ENCODE peak calls at places on chromosomes 12 and 14, in five cellular contexts. F is fibroblast of the aortic adventitia, N is fibroblast of mammary gland, U is upper lobe of right lung, O is tibial nerve. A is an unnamed sample.

GRCh38 chr12:126191037-126191891 is 1126.0 kb downstream of the AACS start:
- DNase-seq in N (no peak), F (peak), O (no peak), U (no peak), A (no peak)

GRCh38 chr14:102778616-102779351 is 1.5 kb downstream of the TRAF3 start:
- DNase-seq in U (no peak), O (no peak), N (no peak), F (peak), A (no peak)

GRCh38 chr14:83255015-83255726 is 1721.5 kb upstream of the SEL1L start:
- DNase-seq in U (no peak), O (no peak), N (peak), F (no peak), A (no peak)

GRCh38 chr12:107660230-107660629 is 25.4 kb upstream of the PWP1 start:
- DNase-seq in N (no peak), O (no peak), F (peak), U (no peak), A (no peak)

GRCh38 chr14:68638817-68639517 is 153.9 kb downstream of the ZFP36L1 start:
- DNase-seq in U (peak), N (no peak), O (no peak), F (no peak), A (no peak)

GRCh38 chr12:113298861-113299545 is 35.9 kb downstream of the SLC8B1 start:
- DNase-seq in O (peak), U (no peak), F (no peak), N (no peak), A (peak)

GRCh38 chr12:10365716-10366433 is 24.0 kb downstream of the KLRK1 start:
- DNase-seq in F (peak), N (no peak), O (no peak), U (no peak), A (no peak)

GRCh38 chr14:59570122-59570521 is 6.5 kb downstream of the CCDC175 start:
- DNase-seq in F (no peak), O (no peak), N (no peak), U (no peak), A (no peak)

GRCh38 chr12:114440450-114441383 is 34.8 kb upstream of the TBX5 start:
- DNase-seq in N (no peak), U (no peak), O (no peak), F (no peak), A (no peak)

GRCh38 chr12:132219323-132219722 is 75.1 kb downstream of the NOC4L start:
- DNase-seq in U (peak), N (no peak), O (no peak), F (no peak), A (no peak)

GRCh38 chr12:132079190-132079589 is 64.9 kb downstream of the DDX51 start:
- DNase-seq in O (no peak), N (no peak), F (no peak), U (no peak), A (no peak)

GRCh38 chr12:85568395-85569103 is 267.7 kb downstream of the RASSF9 start:
- DNase-seq in N (no peak), O (no peak), U (no peak), F (no peak), A (no peak)

GRCh38 chr12:106299193-106299794 is 3.2 kb upstream of the TCP11L2 start:
- DNase-seq in N (no peak), U (no peak), F (peak), O (no peak), A (no peak)

GRCh38 chr14:80206351-80206750 is 5.0 kb downstream of the DIO2 start:
- DNase-seq in O (no peak), U (no peak), F (no peak), N (no peak), A (no peak)

GRCh38 chr12:67018105-67018504 is 251.1 kb upstream of the CAND1 start:
- DNase-seq in N (no peak), O (no peak), U (no peak), F (no peak), A (no peak)

GRCh38 chr14:85575617-85575898 is 45.6 kb downstream of the FLRT2 start:
- DNase-seq in F (no peak), O (no peak), U (no peak), N (no peak), A (no peak)

GRCh38 chr14:104936361-104937155 is 11.9 kb downstream of the PLD4 start:
- DNase-seq in U (peak), O (no peak), N (no peak), F (no peak), A (no peak)

GRCh38 chr12:126084480-126084879 is 1019.2 kb downstream of the AACS start:
- DNase-seq in O (no peak), F (peak), N (no peak), U (no peak), A (no peak)

GRCh38 chr12:99110212-99110611 is 465.1 kb downstream of the APAF1 start:
- DNase-seq in U (no peak), O (no peak), N (no peak), F (no peak), A (no peak)

GRCh38 chr12:132278421-132279183 is 50.8 kb downstream of the GALNT9 start:
- DNase-seq in O (no peak), F (no peak), N (no peak), U (no peak), A (peak)

GRCh38 chr12:81089412-81089811 is 11.5 kb downstream of the ACSS3 start:
- DNase-seq in F (no peak), N (no peak), U (no peak), O (no peak), A (no peak)

GRCh38 chr12:130139971-130140547 is 22.2 kb upstream of the FZD10 start:
- DNase-seq in N (no peak), O (no peak), U (no peak), F (no peak), A (no peak)

GRCh38 chr14:79337761-79338160 is 873.5 kb downstream of the DIO2 start:
- DNase-seq in F (no peak), U (no peak), O (no peak), N (no peak), A (no peak)

GRCh38 chr12:124632510-124632909 is 65.1 kb upstream of the NCOR2 start:
- DNase-seq in O (no peak), U (no peak), N (no peak), F (peak), A (no peak)

GRCh38 chr12:46073321-46073720 is 82.9 kb upstream of the SCAF11 start:
- DNase-seq in O (no peak), F (no peak), U (no peak), N (no peak), A (no peak)

GRCh38 chr12:112551681-112552080 is 132.9 kb downstream of the PTPN11 start:
- DNase-seq in F (no peak), U (no peak), O (no peak), N (no peak), A (no peak)

GRCh38 chr12:42332301-42332894 is 6.4 kb downstream of the PPHLN1 start:
- DNase-seq in F (peak), N (peak), U (no peak), O (peak), A (no peak)

GRCh38 chr12:130978785-130979184 is 25.1 kb downstream of the ADGRD1 start:
- DNase-seq in U (peak), N (peak), F (no peak), O (peak), A (no peak)

GRCh38 chr12:5102261-5102789 is 58.6 kb downstream of the KCNA5 start:
- DNase-seq in F (peak), U (no peak), N (peak), O (no peak), A (no peak)

GRCh38 chr12:128817115-128818015 is 6.4 kb downstream of the SLC15A4 start:
- DNase-seq in F (peak), U (no peak), N (peak), O (no peak), A (peak)

GRCh38 chr12:56120158-56120846 is 2.2 kb downstream of the ZC3H10 start:
- DNase-seq in O (no peak), U (no peak), F (no peak), N (peak), A (no peak)

GRCh38 chr12:22190-22529 is 44.4 kb upstream of the IQSEC3 start:
- DNase-seq in U (no peak), F (no peak), N (no peak), O (no peak), A (no peak)

GRCh38 chr12:254912-255311 is 7.7 kb downstream of the SLC6A13 start:
- DNase-seq in F (no peak), O (no peak), N (no peak), U (no peak), A (no peak)

GRCh38 chr14:84351646-84352045 is 1178.3 kb upstream of the FLRT2 start:
- DNase-seq in O (no peak), U (no peak), F (no peak), N (peak), A (no peak)

GRCh38 chr12:124720687-124721500 is 142.8 kb downstream of the SCARB1 start:
- DNase-seq in F (peak), U (no peak), O (no peak), N (peak), A (peak)

GRCh38 chr12:33330940-33331339 is 108.7 kb downstream of the SYT10 start:
- DNase-seq in N (no peak), O (no peak), F (no peak), U (no peak), A (no peak)

GRCh38 chr14:71309756-71310155 is 402.5 kb downstream of the PCNX1 start:
- DNase-seq in U (no peak), O (no peak), N (peak), F (no peak), A (no peak)

GRCh38 chr14:99707921-99708320 is 23.8 kb downstream of the CYP46A1 start:
- DNase-seq in F (no peak), U (no peak), N (no peak), O (no peak), A (no peak)
- H3K4me3 ChIP-seq in F (no peak), U (no peak), N (no peak), O (no peak), A (no peak)

GRCh38 chr12:22435583-22435982 is 101.1 kb upstream of the ST8SIA1 start:
- DNase-seq in N (no peak), F (no peak), U (no peak), O (no peak), A (no peak)

GRCh38 chr12:22431693-22432251 is 97.3 kb upstream of the ST8SIA1 start:
- DNase-seq in F (no peak), N (peak), U (no peak), O (no peak), A (no peak)

DNA sequence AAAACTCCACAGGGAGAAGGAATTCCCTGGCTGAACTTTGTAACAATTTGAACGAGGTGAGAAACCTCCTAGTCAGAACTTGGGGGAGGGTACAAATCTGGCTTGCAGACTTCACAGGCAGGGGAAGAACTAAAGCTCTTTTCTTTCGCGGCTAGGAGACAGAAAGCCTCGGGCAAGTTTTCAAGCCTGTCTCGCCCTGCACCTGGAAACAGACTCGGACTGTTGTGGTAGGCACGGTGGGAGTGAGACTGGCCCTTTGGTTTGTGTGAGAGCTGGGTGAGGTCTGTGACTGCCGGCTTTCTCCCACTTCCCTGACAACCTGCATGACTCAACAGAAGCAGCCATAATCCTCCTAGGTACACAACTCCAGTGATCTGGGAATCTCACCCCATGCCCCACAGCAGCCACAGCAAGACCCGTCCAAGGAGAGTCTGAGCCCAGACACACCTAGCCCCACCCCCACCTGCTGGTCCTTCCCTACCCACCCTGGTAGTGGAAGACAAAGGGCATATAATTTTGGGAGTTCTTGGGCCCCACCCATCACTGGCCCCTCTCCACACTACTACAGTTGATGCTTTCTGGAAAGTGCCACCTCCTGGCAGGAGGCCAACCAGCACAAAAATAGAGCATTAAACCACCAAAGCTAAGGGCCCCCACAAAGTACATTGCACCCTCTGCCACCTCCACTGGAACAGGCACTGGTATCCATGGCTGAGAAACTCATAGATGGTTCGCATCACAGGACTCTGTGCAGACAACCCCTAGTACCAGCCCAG is 102.7 kb upstream of the ST8SIA1 start:
- DNase-seq in N (no peak), O (no peak), F (no peak), U (no peak), A (no peak)
- H3K4me3 ChIP-seq in N (no peak), O (no peak), F (no peak), U (no peak), A (no peak)

GRCh38 chr14:77120771-77121743 is 20.5 kb downstream of the ZDHHC22 start:
- DNase-seq in O (no peak), F (no peak), U (no peak), N (no peak), A (no peak)
- H3K4me3 ChIP-seq in O (no peak), F (no peak), U (no peak), N (no peak), A (no peak)

DNA sequence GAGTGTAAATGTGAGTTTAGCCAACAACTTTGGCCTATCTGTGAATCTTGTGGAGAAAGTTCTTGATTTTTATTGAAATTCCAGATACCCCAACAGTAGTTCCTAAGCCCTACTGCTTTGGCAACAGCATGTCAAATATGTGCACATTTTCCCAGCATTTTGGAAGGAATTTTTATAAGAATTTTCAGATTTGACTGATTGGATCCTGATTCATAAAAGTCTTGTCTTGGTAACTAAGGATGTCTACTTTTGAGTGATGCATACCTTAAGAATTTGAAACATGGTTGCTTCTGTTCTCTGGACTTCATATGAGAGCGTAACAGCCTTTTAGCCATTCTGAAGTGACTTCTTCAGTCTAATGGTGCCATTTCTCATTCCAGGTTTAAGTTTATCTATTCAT is 106.7 kb downstream of the ANO4 start:
- DNase-seq in U (no peak), F (no peak), N (no peak), O (no peak), A (no peak)
- H3K4me3 ChIP-seq in U (no peak), F (no peak), N (no peak), O (no peak), A (no peak)

DNA sequence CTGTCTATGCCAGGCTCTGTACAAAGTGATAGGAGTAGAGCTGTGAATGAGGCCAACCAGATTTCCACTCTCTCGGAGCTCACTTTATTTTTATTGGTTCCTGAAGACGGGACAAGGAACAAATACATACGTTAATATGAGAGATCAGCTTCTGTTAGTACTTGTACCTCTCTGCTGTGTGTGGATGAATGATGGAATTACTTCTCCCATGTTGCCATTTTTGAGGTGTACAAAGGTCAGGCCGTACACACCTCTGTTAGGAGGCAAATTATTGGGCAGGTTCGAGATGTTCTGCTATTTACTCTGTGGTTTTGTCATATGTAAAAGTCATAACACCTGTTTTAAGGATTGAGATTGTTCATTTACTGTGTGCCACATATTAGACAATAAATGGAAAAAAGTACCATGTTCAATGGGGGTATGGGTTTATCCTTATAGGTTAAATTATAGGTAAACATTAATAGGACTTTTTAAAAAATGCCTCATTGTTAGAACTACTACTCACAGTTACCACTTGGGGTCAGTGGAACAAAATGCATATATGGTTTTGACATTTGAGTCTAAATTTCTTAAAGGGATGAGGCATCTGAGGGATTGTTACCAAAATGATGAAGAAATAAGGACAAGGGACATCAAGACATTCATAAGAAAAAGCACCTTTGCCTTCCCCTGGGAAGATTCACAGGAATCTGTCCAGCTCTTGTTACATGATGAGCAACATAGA is 26.9 kb downstream of the WBP11 start:
- DNase-seq in F (peak), N (peak), U (no peak), O (no peak), A (no peak)
- H3K4me3 ChIP-seq in F (peak), N (no peak), U (peak), O (no peak), A (peak)

GRCh38 chr12:25186788-25187397 is 8.1 kb downstream of the DNAI7 start:
- DNase-seq in U (no peak), F (no peak), N (no peak), O (no peak), A (no peak)
- H3K4me3 ChIP-seq in U (no peak), F (no peak), N (no peak), O (no peak), A (no peak)

GRCh38 chr14:55411426-55412389 is at the start of gene ATG14:
- DNase-seq in U (peak), O (peak), N (peak), F (peak), A (peak)

GRCh38 chr14:55417955-55418354 is 6.3 kb upstream of the ATG14 start:
- DNase-seq in F (no peak), O (no peak), U (no peak), N (no peak), A (no peak)

GRCh38 chr14:55416866-55417265 is 5.2 kb upstream of the ATG14 start:
- DNase-seq in F (no peak), O (no peak), U (no peak), N (peak), A (no peak)

GRCh38 chr14:55414551-55414950 is 2.9 kb upstream of the ATG14 start:
- DNase-seq in N (no peak), F (no peak), U (no peak), O (no peak), A (no peak)

GRCh38 chr14:55412686-55413085 is 1.1 kb upstream of the ATG14 start:
- DNase-seq in O (no peak), F (peak), N (peak), U (no peak), A (no peak)
- H3K4me3 ChIP-seq in O (no peak), F (no peak), N (no peak), U (no peak), A (no peak)

GRCh38 chr14:55098561-55098898 is 30.5 kb upstream of the LGALS3 start:
- DNase-seq in U (no peak), N (no peak), F (no peak), O (no peak), A (no peak)
- H3K4me3 ChIP-seq in U (no peak), N (no peak), F (no peak), O (no peak), A (no peak)

GRCh38 chr12:116980083-116980482 is 69.3 kb downstream of the FBXW8 start:
- DNase-seq in N (no peak), O (no peak), U (no peak), F (no peak), A (no peak)

GRCh38 chr12:116984098-116984497 is 73.3 kb downstream of the FBXW8 start:
- DNase-seq in F (no peak), N (no peak), U (no peak), O (no peak), A (no peak)

GRCh38 chr12:116977465-116978380 is 67.0 kb downstream of the FBXW8 start:
- DNase-seq in N (no peak), O (no peak), F (no peak), U (no peak), A (no peak)

GRCh38 chr12:116979109-116979508 is 68.4 kb downstream of the FBXW8 start:
- DNase-seq in O (no peak), U (no peak), N (no peak), F (no peak), A (no peak)

DNA sequence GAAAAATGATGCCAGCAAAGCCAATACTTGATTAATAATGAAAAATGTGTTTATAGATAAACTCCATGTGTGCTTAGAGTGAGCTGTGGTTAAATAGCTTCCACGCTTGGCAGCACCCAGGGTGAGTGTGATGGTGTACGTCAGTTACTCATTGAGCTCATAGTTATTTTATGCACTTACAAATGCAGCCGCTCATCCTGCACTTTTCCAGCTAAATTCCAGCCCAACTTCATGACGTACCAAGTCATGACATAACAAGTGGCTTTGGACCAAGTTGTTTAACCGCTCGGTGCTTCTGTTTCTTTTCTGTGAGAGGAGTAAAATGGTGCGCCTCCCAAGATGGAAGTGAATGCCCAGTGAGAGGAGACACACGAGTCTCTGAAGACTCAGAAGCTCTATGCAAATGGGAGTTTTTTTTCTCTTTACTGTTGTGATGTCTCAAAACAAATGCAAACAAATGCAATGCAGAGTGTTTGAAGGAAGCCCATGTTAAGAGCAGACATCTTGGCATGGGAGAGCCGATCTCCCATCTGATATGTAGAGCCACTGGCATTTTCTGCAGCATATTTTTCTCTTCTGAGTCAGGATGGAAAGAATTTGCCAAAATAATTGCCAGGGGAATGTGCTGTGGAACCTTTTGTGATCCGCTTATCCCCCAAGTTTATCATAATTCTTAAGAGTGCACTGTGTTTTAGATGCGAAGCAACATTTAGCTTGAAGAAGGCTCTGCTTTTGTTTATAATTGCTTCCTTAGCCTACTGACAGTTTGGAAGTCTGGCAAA is 72.2 kb downstream of the FBXW8 start:
- DNase-seq in U (no peak), F (peak), N (peak), O (no peak), A (no peak)
- H3K4me3 ChIP-seq in U (no peak), F (peak), N (no peak), O (no peak), A (no peak)